ENCODE peak calls at places on chromosomes 3 and 15, in eight cellular contexts. One of them, this sample, is unnamed.

GRCh38 chr3:122679467-122680291 is 960 bp upstream of the PARP14 start:
- DNase-seq in coronary artery: no peak
- DNase-seq in uterus: peak
- DNase-seq in kidney: peak
- DNase-seq in B cell: no peak
- DNase-seq in nephron progenitor cell: peak
- DNase-seq in cardiac fibroblast: peak
- DNase-seq in adrenal gland: peak
- DNase-seq in this sample: no peak

GRCh38 chr15:66092053-66092976 is 161.2 kb downstream of the MEGF11 start:
- DNase-seq in nephron progenitor cell: no peak
- DNase-seq in adrenal gland: no peak
- DNase-seq in cardiac fibroblast: no peak
- DNase-seq in B cell: no peak
- DNase-seq in kidney: no peak
- DNase-seq in coronary artery: no peak
- DNase-seq in uterus: no peak
- DNase-seq in this sample: no peak

GRCh38 chr3:122929576-122930365 is 97.8 kb downstream of the SEMA5B start:
- DNase-seq in adrenal gland: no peak
- DNase-seq in uterus: no peak
- DNase-seq in cardiac fibroblast: no peak
- DNase-seq in coronary artery: no peak
- DNase-seq in nephron progenitor cell: peak
- DNase-seq in B cell: no peak
- DNase-seq in kidney: peak
- DNase-seq in this sample: no peak

GRCh38 chr3:99712291-99712954 is 74.0 kb downstream of the COL8A1 start:
- DNase-seq in kidney: no peak
- DNase-seq in cardiac fibroblast: no peak
- DNase-seq in adrenal gland: no peak
- DNase-seq in uterus: no peak
- DNase-seq in nephron progenitor cell: no peak
- DNase-seq in coronary artery: no peak
- DNase-seq in B cell: no peak
- DNase-seq in this sample: no peak

GRCh38 chr15:74384566-74385441 is 17.4 kb upstream of the CYP11A1 start:
- DNase-seq in kidney: no peak
- DNase-seq in adrenal gland: no peak
- DNase-seq in cardiac fibroblast: peak
- DNase-seq in coronary artery: no peak
- DNase-seq in nephron progenitor cell: no peak
- DNase-seq in uterus: no peak
- DNase-seq in B cell: peak
- DNase-seq in this sample: peak

GRCh38 chr15:70436428-70436827 is 326.9 kb downstream of the UACA start:
- DNase-seq in cardiac fibroblast: no peak
- DNase-seq in coronary artery: no peak
- DNase-seq in uterus: no peak
- DNase-seq in adrenal gland: no peak
- DNase-seq in kidney: no peak
- DNase-seq in nephron progenitor cell: no peak
- DNase-seq in B cell: no peak
- DNase-seq in this sample: peak

GRCh38 chr3:12004741-12005513 is 739 bp downstream of the SYN2 start:
- DNase-seq in coronary artery: no peak
- DNase-seq in cardiac fibroblast: no peak
- DNase-seq in adrenal gland: no peak
- DNase-seq in B cell: peak
- DNase-seq in nephron progenitor cell: peak
- DNase-seq in kidney: no peak
- DNase-seq in uterus: no peak
- DNase-seq in this sample: no peak

GRCh38 chr3:128487813-128488635 is 5.0 kb downstream of the GATA2 start:
- DNase-seq in adrenal gland: peak
- DNase-seq in kidney: peak
- DNase-seq in uterus: peak
- DNase-seq in cardiac fibroblast: peak
- DNase-seq in nephron progenitor cell: peak
- DNase-seq in B cell: peak
- DNase-seq in coronary artery: no peak
- DNase-seq in this sample: peak

GRCh38 chr15:61549727-61550126 is 320.6 kb upstream of the RORA start:
- DNase-seq in nephron progenitor cell: no peak
- DNase-seq in B cell: no peak
- DNase-seq in kidney: no peak
- DNase-seq in cardiac fibroblast: no peak
- DNase-seq in adrenal gland: no peak
- DNase-seq in uterus: no peak
- DNase-seq in coronary artery: no peak
- DNase-seq in this sample: no peak

GRCh38 chr15:66891776-66892175 is 173.6 kb upstream of the SMAD3 start:
- DNase-seq in adrenal gland: peak
- DNase-seq in coronary artery: no peak
- DNase-seq in B cell: no peak
- DNase-seq in kidney: no peak
- DNase-seq in uterus: no peak
- DNase-seq in nephron progenitor cell: no peak
- DNase-seq in cardiac fibroblast: no peak
- DNase-seq in this sample: no peak

GRCh38 chr15:77047013-77047412 is 23.9 kb downstream of the TSPAN3 start:
- DNase-seq in coronary artery: no peak
- DNase-seq in nephron progenitor cell: no peak
- DNase-seq in B cell: no peak
- DNase-seq in kidney: no peak
- DNase-seq in adrenal gland: no peak
- DNase-seq in uterus: no peak
- DNase-seq in cardiac fibroblast: no peak
- DNase-seq in this sample: no peak

GRCh38 chr15:62752687-62753517 is 289.6 kb upstream of the TPM1 start:
- DNase-seq in nephron progenitor cell: no peak
- DNase-seq in coronary artery: no peak
- DNase-seq in B cell: no peak
- DNase-seq in adrenal gland: no peak
- DNase-seq in cardiac fibroblast: peak
- DNase-seq in kidney: no peak
- DNase-seq in uterus: no peak
- DNase-seq in this sample: no peak

GRCh38 chr15:67405208-67406191 is 115.4 kb upstream of the C15orf61 start:
- DNase-seq in cardiac fibroblast: peak
- DNase-seq in coronary artery: no peak
- DNase-seq in kidney: no peak
- DNase-seq in nephron progenitor cell: no peak
- DNase-seq in B cell: no peak
- DNase-seq in uterus: no peak
- DNase-seq in adrenal gland: no peak
- DNase-seq in this sample: no peak

GRCh38 chr3:152328841-152329240 is 60.1 kb downstream of the MBNL1 start:
- DNase-seq in coronary artery: no peak
- DNase-seq in nephron progenitor cell: no peak
- DNase-seq in adrenal gland: no peak
- DNase-seq in cardiac fibroblast: peak
- DNase-seq in uterus: no peak
- DNase-seq in kidney: no peak
- DNase-seq in B cell: no peak
- DNase-seq in this sample: no peak

GRCh38 chr3:172201990-172202318 is 162.6 kb downstream of the FNDC3B start:
- DNase-seq in B cell: no peak
- DNase-seq in cardiac fibroblast: peak
- DNase-seq in coronary artery: no peak
- DNase-seq in uterus: peak
- DNase-seq in adrenal gland: no peak
- DNase-seq in kidney: no peak
- DNase-seq in nephron progenitor cell: no peak
- DNase-seq in this sample: no peak

GRCh38 chr3:65971281-65972252 is 67.2 kb downstream of the MAGI1 start:
- DNase-seq in nephron progenitor cell: no peak
- DNase-seq in B cell: no peak
- DNase-seq in cardiac fibroblast: no peak
- DNase-seq in kidney: no peak
- DNase-seq in adrenal gland: no peak
- DNase-seq in uterus: no peak
- DNase-seq in coronary artery: no peak
- DNase-seq in this sample: no peak

GRCh38 chr15:33354411-33354810 is 43.6 kb downstream of the RYR3 start:
- DNase-seq in uterus: no peak
- DNase-seq in kidney: no peak
- DNase-seq in B cell: no peak
- DNase-seq in adrenal gland: no peak
- DNase-seq in nephron progenitor cell: no peak
- DNase-seq in cardiac fibroblast: no peak
- DNase-seq in coronary artery: no peak
- DNase-seq in this sample: no peak

GRCh38 chr15:50227076-50227475 is 38.5 kb downstream of the HDC start:
- DNase-seq in nephron progenitor cell: no peak
- DNase-seq in cardiac fibroblast: peak
- DNase-seq in kidney: no peak
- DNase-seq in adrenal gland: no peak
- DNase-seq in B cell: no peak
- DNase-seq in coronary artery: no peak
- DNase-seq in uterus: no peak
- DNase-seq in this sample: no peak

GRCh38 chr3:52054689-52055511 is 1.5 kb downstream of the DUSP7 start:
- DNase-seq in kidney: no peak
- DNase-seq in cardiac fibroblast: no peak
- DNase-seq in nephron progenitor cell: peak
- DNase-seq in coronary artery: no peak
- DNase-seq in uterus: no peak
- DNase-seq in B cell: peak
- DNase-seq in adrenal gland: no peak
- DNase-seq in this sample: peak

DNA sequence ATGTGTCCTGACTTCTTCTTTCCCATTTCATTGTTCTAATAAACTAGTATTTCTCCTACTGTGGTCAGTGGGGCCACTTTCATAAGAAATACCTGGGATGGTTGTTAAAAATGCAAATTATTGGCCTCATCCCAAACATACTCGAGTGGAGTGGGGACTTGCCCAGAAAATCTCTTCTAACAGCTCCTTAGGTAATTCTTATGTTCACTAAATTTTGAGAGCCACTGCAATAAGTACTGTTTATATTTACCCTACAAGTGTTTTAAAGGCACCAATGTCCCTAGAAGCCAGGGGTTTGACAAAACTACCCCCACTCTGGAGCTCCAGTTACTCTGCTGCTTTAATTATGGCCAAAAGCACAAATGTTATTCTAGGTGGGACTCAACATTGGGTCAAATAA is 70.0 kb upstream of the ACP3 start:
- DNase-seq in cardiac fibroblast: no peak
- DNase-seq in uterus: no peak
- DNase-seq in coronary artery: no peak
- DNase-seq in B cell: no peak
- DNase-seq in kidney: no peak
- DNase-seq in nephron progenitor cell: no peak
- DNase-seq in adrenal gland: no peak
- DNase-seq in this sample: no peak
- TF ChIP-seq CTCF in cardiac fibroblast: no peak
- TF ChIP-seq CTCF in uterus: no peak
- TF ChIP-seq CTCF in coronary artery: no peak
- TF ChIP-seq CTCF in B cell: no peak
- TF ChIP-seq CTCF in kidney: no peak
- TF ChIP-seq CTCF in nephron progenitor cell: no peak
- TF ChIP-seq CTCF in adrenal gland: no peak
- TF ChIP-seq CTCF in this sample: no peak

DNA sequence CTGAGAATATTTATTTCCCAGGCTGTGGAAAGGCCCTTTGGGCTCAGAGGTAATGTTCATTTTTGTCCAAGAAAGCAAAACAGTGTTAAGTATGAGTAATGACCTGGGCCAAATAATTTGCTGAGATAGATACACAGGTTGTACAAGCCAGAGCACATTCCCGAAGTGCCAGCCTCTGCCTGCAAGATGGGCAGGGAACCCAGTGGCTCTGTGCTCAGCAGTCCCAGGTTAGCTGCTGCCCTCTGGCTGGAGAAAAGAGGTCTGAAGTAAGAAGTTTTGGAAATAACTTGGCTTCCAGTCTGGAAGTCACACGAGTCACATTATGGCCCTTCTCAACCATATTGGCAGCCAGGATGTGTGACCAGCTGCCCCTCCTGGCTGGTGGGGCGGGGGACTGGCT is 20.2 kb downstream of the MYZAP start:
- DNase-seq in uterus: peak
- DNase-seq in coronary artery: no peak
- DNase-seq in kidney: peak
- DNase-seq in cardiac fibroblast: peak
- DNase-seq in nephron progenitor cell: no peak
- DNase-seq in B cell: peak
- DNase-seq in adrenal gland: peak
- DNase-seq in this sample: no peak
- TF ChIP-seq CTCF in uterus: peak
- TF ChIP-seq CTCF in coronary artery: no peak
- TF ChIP-seq CTCF in kidney: peak
- TF ChIP-seq CTCF in cardiac fibroblast: peak
- TF ChIP-seq CTCF in nephron progenitor cell: no peak
- TF ChIP-seq CTCF in B cell: no peak
- TF ChIP-seq CTCF in adrenal gland: peak
- TF ChIP-seq CTCF in this sample: no peak

GRCh38 chr15:43939070-43939469 is 112.3 kb downstream of the WDR76 start:
- DNase-seq in kidney: no peak
- DNase-seq in coronary artery: no peak
- DNase-seq in adrenal gland: no peak
- DNase-seq in cardiac fibroblast: peak
- DNase-seq in nephron progenitor cell: no peak
- DNase-seq in uterus: no peak
- DNase-seq in B cell: no peak
- DNase-seq in this sample: peak
- TF ChIP-seq CTCF in kidney: peak
- TF ChIP-seq CTCF in coronary artery: no peak
- TF ChIP-seq CTCF in adrenal gland: peak
- TF ChIP-seq CTCF in cardiac fibroblast: peak
- TF ChIP-seq CTCF in nephron progenitor cell: peak
- TF ChIP-seq CTCF in uterus: no peak
- TF ChIP-seq CTCF in B cell: no peak
- TF ChIP-seq CTCF in this sample: peak

DNA sequence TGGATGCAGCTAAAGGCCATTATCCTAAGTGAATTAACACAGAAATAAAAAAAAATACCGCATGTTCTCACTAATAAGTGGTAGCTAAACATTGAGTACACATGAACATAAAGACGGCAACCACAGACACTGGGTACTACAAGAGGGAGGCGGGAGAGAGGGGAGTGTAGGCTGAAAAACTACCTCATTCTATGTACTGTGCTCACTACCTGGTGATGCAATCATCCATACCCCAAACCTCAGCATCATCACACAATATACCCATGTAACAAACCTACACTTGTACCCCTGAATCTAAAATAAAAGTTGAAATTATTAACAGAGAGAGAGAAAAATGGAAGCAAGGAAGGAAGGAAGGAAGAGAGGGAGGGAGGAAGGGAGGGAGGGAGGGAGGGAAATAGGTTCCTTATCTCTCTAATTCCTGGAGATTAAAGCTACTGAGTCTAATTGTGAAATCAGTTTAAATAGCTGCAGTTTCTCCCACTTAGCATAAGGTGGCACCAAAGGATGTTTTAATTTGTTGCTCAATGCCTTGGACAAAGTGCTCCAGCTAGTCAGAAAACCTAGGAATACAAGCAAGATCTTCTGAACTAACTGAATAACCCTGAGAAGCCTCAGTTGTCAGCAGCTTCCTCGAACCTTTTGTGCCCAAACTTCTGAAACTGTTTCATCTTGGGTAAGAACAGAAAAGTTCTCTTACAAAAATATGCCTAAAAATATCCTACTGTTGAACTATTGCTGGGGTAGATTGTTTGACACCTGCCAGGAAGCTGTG is 79.4 kb upstream of the ATP11B start:
- DNase-seq in adrenal gland: no peak
- DNase-seq in uterus: no peak
- DNase-seq in nephron progenitor cell: no peak
- DNase-seq in B cell: peak
- DNase-seq in coronary artery: no peak
- DNase-seq in kidney: no peak
- DNase-seq in cardiac fibroblast: peak
- DNase-seq in this sample: no peak
- TF ChIP-seq CTCF in adrenal gland: peak
- TF ChIP-seq CTCF in uterus: peak
- TF ChIP-seq CTCF in nephron progenitor cell: peak
- TF ChIP-seq CTCF in B cell: peak
- TF ChIP-seq CTCF in coronary artery: peak
- TF ChIP-seq CTCF in kidney: peak
- TF ChIP-seq CTCF in cardiac fibroblast: peak
- TF ChIP-seq CTCF in this sample: peak

This sample was measured in activated CD8-positive, alpha-beta T cell treated with anti-CD3 and anti-CD28 coated beads for 36 hours.